ENCODE peak calls at places on chromosomes 5 and 9, in ten cellular contexts. One of them, this sample, is unnamed.

GRCh38 chr5:63233906-63234305 is 655.3 kb downstream of the LRRC70 start:
- DNase-seq in PC-3: no peak
- DNase-seq in OCI-M1: no peak
- DNase-seq in GM12865: no peak
- DNase-seq in AG04450: no peak
- DNase-seq in astrocyte of the spinal cord: peak
- DNase-seq in epithelial cell of proximal tubule: no peak
- DNase-seq in foreskin fibroblast: no peak
- DNase-seq in NCI-H460: no peak
- DNase-seq in NCI-H446 treated with DMSO at 0.1 percent for 48 hours: no peak
- DNase-seq in this sample: no peak

GRCh38 chr9:76257224-76257794 is 136.9 kb downstream of the RFK start:
- DNase-seq in PC-3: no peak
- DNase-seq in OCI-M1: no peak
- DNase-seq in GM12865: no peak
- DNase-seq in AG04450: no peak
- DNase-seq in astrocyte of the spinal cord: no peak
- DNase-seq in epithelial cell of proximal tubule: no peak
- DNase-seq in foreskin fibroblast: no peak
- DNase-seq in NCI-H460: no peak
- DNase-seq in NCI-H446 treated with DMSO at 0.1 percent for 48 hours: no peak
- DNase-seq in this sample: no peak

GRCh38 chr9:112754578-112754977 is 4.0 kb downstream of the SNX30 start:
- DNase-seq in PC-3: peak
- DNase-seq in OCI-M1: peak
- DNase-seq in GM12865: peak
- DNase-seq in AG04450: no peak
- DNase-seq in astrocyte of the spinal cord: no peak
- DNase-seq in epithelial cell of proximal tubule: no peak
- DNase-seq in foreskin fibroblast: peak
- DNase-seq in NCI-H460: no peak
- DNase-seq in NCI-H446 treated with DMSO at 0.1 percent for 48 hours: no peak
- DNase-seq in this sample: no peak

GRCh38 chr5:161432798-161433197 is 113.7 kb downstream of the GABRB2 start:
- DNase-seq in PC-3: no peak
- DNase-seq in OCI-M1: no peak
- DNase-seq in GM12865: no peak
- DNase-seq in AG04450: no peak
- DNase-seq in astrocyte of the spinal cord: no peak
- DNase-seq in epithelial cell of proximal tubule: no peak
- DNase-seq in foreskin fibroblast: no peak
- DNase-seq in NCI-H460: no peak
- DNase-seq in NCI-H446 treated with DMSO at 0.1 percent for 48 hours: no peak
- DNase-seq in this sample: no peak

GRCh38 chr5:61966991-61967390 is 339.0 kb upstream of the KIF2A start:
- DNase-seq in PC-3: no peak
- DNase-seq in OCI-M1: no peak
- DNase-seq in GM12865: no peak
- DNase-seq in AG04450: no peak
- DNase-seq in astrocyte of the spinal cord: no peak
- DNase-seq in epithelial cell of proximal tubule: no peak
- DNase-seq in foreskin fibroblast: no peak
- DNase-seq in NCI-H460: no peak
- DNase-seq in NCI-H446 treated with DMSO at 0.1 percent for 48 hours: no peak
- DNase-seq in this sample: no peak

GRCh38 chr9:128254855-128255759 is 20.7 kb downstream of the GOLGA2 start:
- DNase-seq in PC-3: peak
- DNase-seq in OCI-M1: peak
- DNase-seq in GM12865: peak
- DNase-seq in AG04450: no peak
- DNase-seq in astrocyte of the spinal cord: peak
- DNase-seq in epithelial cell of proximal tubule: no peak
- DNase-seq in foreskin fibroblast: no peak
- DNase-seq in NCI-H460: peak
- DNase-seq in NCI-H446 treated with DMSO at 0.1 percent for 48 hours: no peak
- DNase-seq in this sample: peak

GRCh38 chr9:3675964-3676363 is 150.2 kb upstream of the RFX3 start:
- DNase-seq in PC-3: no peak
- DNase-seq in OCI-M1: no peak
- DNase-seq in GM12865: no peak
- DNase-seq in AG04450: no peak
- DNase-seq in astrocyte of the spinal cord: no peak
- DNase-seq in epithelial cell of proximal tubule: no peak
- DNase-seq in foreskin fibroblast: no peak
- DNase-seq in NCI-H460: no peak
- DNase-seq in NCI-H446 treated with DMSO at 0.1 percent for 48 hours: no peak
- DNase-seq in this sample: no peak

GRCh38 chr5:81212211-81212687 is 20.9 kb upstream of the CKMT2 start:
- DNase-seq in PC-3: no peak
- DNase-seq in OCI-M1: no peak
- DNase-seq in GM12865: peak
- DNase-seq in AG04450: no peak
- DNase-seq in astrocyte of the spinal cord: no peak
- DNase-seq in epithelial cell of proximal tubule: peak
- DNase-seq in foreskin fibroblast: no peak
- DNase-seq in NCI-H460: no peak
- DNase-seq in NCI-H446 treated with DMSO at 0.1 percent for 48 hours: no peak
- DNase-seq in this sample: no peak

This sample was measured in BE2C.